ENCODE peak calls at places on chromosomes 6 and 20, in ten cellular contexts. H is NCI-H2081; D is GM13976; B is occipital lobe; F is omental fat pad; T is NCI-H1048; K is stimulated activated CD4-positive, alpha-beta T cell treated with anti-CD3 and anti-CD28 coated beads, Interleukin-2, amount 100 ng/mL, for 48 hours; X is GDM1; G is activated CD4-positive, alpha-beta T cell treated with anti-CD3 and anti-CD28 coated beads, Interleukin-2, amount 50 U/mL, for 1 hour; R is GM18507. V is an unnamed sample.

GRCh38 chr20:1987826-1988225 is 6.0 kb downstream of the PDYN start:
- DNase-seq in H (no peak), D (no peak), B (no peak), F (no peak), T (no peak), K (no peak), X (no peak), G (no peak), R (no peak), V (no peak)

GRCh38 chr6:123715243-123715863 is 78.6 kb upstream of the TRDN start:
- DNase-seq in H (peak), D (peak), B (no peak), F (no peak), T (no peak), K (no peak), X (no peak), G (no peak), R (no peak), V (no peak)

GRCh38 chr6:299050-299980 is 7.0 kb downstream of the DUSP22 start:
- DNase-seq in H (no peak), D (no peak), B (no peak), F (no peak), T (no peak), K (no peak), X (no peak), G (no peak), R (no peak), V (no peak)

GRCh38 chr6:154316131-154316530 is 40.5 kb downstream of the IPCEF1 start:
- DNase-seq in H (no peak), D (no peak), B (no peak), F (no peak), T (no peak), K (no peak), X (no peak), G (no peak), R (no peak), V (no peak)

GRCh38 chr20:20956586-20956985 is 149.6 kb downstream of the LINC00237 start:
- DNase-seq in H (peak), D (no peak), B (no peak), F (no peak), T (no peak), K (no peak), X (no peak), G (no peak), R (no peak), V (no peak)

GRCh38 chr6:102355578-102355977 is 962.1 kb downstream of the GRIK2 start:
- DNase-seq in H (no peak), D (no peak), B (no peak), F (no peak), T (no peak), K (no peak), X (no peak), G (no peak), R (no peak), V (no peak)

GRCh38 chr20:58559368-58559729 is 44.1 kb upstream of the APCDD1L start:
- DNase-seq in H (no peak), D (no peak), B (no peak), F (no peak), T (no peak), K (no peak), X (no peak), G (no peak), R (no peak), V (no peak)

GRCh38 chr20:49693435-49694171 is 20.1 kb downstream of the B4GALT5 start:
- DNase-seq in H (no peak), D (no peak), B (no peak), F (no peak), T (no peak), K (no peak), X (no peak), G (no peak), R (no peak), V (no peak)

GRCh38 chr6:33191383-33192104 is 723 bp downstream of the COL11A2 start:
- DNase-seq in H (no peak), D (no peak), B (no peak), F (no peak), T (no peak), K (no peak), X (no peak), G (no peak), R (no peak), V (no peak)

GRCh38 chr20:62596486-62596885 is 45.8 kb upstream of the SLCO4A1 start:
- DNase-seq in H (no peak), D (no peak), B (no peak), F (no peak), T (no peak), K (no peak), X (no peak), G (no peak), R (no peak), V (no peak)

GRCh38 chr6:73152556-73152955 is 72.7 kb downstream of the KHDC1L start:
- DNase-seq in H (no peak), D (no peak), B (no peak), F (no peak), T (no peak), K (no peak), X (no peak), G (no peak), R (no peak), V (no peak)

GRCh38 chr20:46349742-46350056 is 41.4 kb upstream of the CDH22 start:
- DNase-seq in H (no peak), D (no peak), B (no peak), F (no peak), T (no peak), K (no peak), X (no peak), G (no peak), R (no peak), V (no peak)

GRCh38 chr6:70413829-70414494 is 654 bp downstream of the FAM135A start:
- DNase-seq in H (no peak), D (no peak), B (peak), F (no peak), T (no peak), K (no peak), X (peak), G (no peak), R (no peak), V (no peak)

GRCh38 chr20:23622839-23623343 is 14.9 kb downstream of the CST3 start:
- DNase-seq in H (no peak), D (no peak), B (peak), F (peak), T (no peak), K (no peak), X (no peak), G (no peak), R (no peak), V (no peak)

GRCh38 chr20:57020364-57020763 is 246.1 kb downstream of the BMP7 start:
- DNase-seq in H (no peak), D (no peak), B (no peak), F (no peak), T (no peak), K (no peak), X (no peak), G (no peak), R (no peak), V (no peak)

GRCh38 chr6:55696501-55696900 is 117.5 kb upstream of the HMGCLL1 start:
- DNase-seq in H (no peak), D (no peak), B (no peak), F (no peak), T (no peak), K (no peak), X (no peak), G (no peak), R (no peak), V (no peak)

GRCh38 chr20:63847374-63848002 is 13.8 kb upstream of the ABHD16B start:
- DNase-seq in H (no peak), D (no peak), B (no peak), F (no peak), T (no peak), K (no peak), X (peak), G (no peak), R (no peak), V (no peak)

GRCh38 chr6:84486526-84486925 is 259.1 kb upstream of the CEP162 start:
- DNase-seq in H (no peak), D (no peak), B (no peak), F (no peak), T (no peak), K (no peak), X (no peak), G (no peak), R (no peak), V (no peak)

GRCh38 chr6:24359640-24360454 is 2.0 kb upstream of the DCDC2 start:
- DNase-seq in H (peak), D (peak), B (peak), F (no peak), T (peak), K (peak), X (peak), G (peak), R (peak), V (peak)

GRCh38 chr20:33624399-33624798 is 37.7 kb upstream of the C20orf144 start:
- DNase-seq in H (no peak), D (no peak), B (no peak), F (no peak), T (no peak), K (no peak), X (no peak), G (no peak), R (no peak), V (no peak)

GRCh38 chr6:98824907-98825601 is 9.3 kb upstream of the POU3F2 start:
- DNase-seq in H (no peak), D (peak), B (no peak), F (no peak), T (no peak), K (no peak), X (no peak), G (no peak), R (no peak), V (no peak)

V was measured in CD8-positive, alpha-beta T cell.